ENCODE peak calls at places on chromosomes 16 and 17, in five cellular contexts. X is naive thymus-derived CD4-positive, alpha-beta T cell; A is HCT116; U is CD4-positive, CD25-positive, alpha-beta regulatory T cell; B is CD8-positive, alpha-beta T cell. T is an unnamed sample.

GRCh38 chr17:65914784-65915342 is 277.1 kb downstream of the CEP112 start:
- DNase-seq in X (no peak), A (no peak), U (no peak), B (no peak), T (no peak)

GRCh38 chr17:81956607-81957589 is 4.1 kb downstream of the NOTUM start:
- DNase-seq in X (no peak), A (no peak), U (no peak), B (no peak), T (no peak)

GRCh38 chr16:19898924-19899604 is 14.4 kb upstream of the GPRC5B start:
- DNase-seq in X (peak; percentile 17), A (peak; percentile 57), U (no peak), B (no peak), T (no peak)

GRCh38 chr16:67055712-67056487 is 27.0 kb downstream of the CBFB start:
- DNase-seq in X (no peak), A (no peak), U (no peak), B (no peak), T (no peak)

GRCh38 chr17:5870231-5870953 is 199.8 kb upstream of the WSCD1 start:
- DNase-seq in X (no peak), A (no peak), U (no peak), B (no peak), T (no peak)

GRCh38 chr16:65422934-65423333 is 301.1 kb upstream of the CDH11 start:
- DNase-seq in X (no peak), A (no peak), U (no peak), B (no peak), T (no peak)

GRCh38 chr17:1422907-1423306 is 22.9 kb upstream of the YWHAE start:
- DNase-seq in X (no peak), A (no peak), U (no peak), B (no peak), T (no peak)

GRCh38 chr16:78005881-78006280 is 16.5 kb upstream of the CLEC3A start:
- DNase-seq in X (no peak), A (peak; percentile 16), U (no peak), B (no peak), T (no peak)

GRCh38 chr17:82865274-82865673 is 25.5 kb upstream of the ZNF750 start:
- DNase-seq in X (no peak), A (no peak), U (no peak), B (no peak), T (no peak)

GRCh38 chr17:63881935-63882601 is at the start of gene GH2:
- DNase-seq in X (peak; percentile 59), A (peak; percentile 56), U (peak; percentile 51), B (peak; percentile 49), T (no peak)

GRCh38 chr16:2898831-2899563 is 12.7 kb upstream of the FLYWCH1 start:
- DNase-seq in X (no peak), A (no peak), U (no peak), B (no peak), T (no peak)

GRCh38 chr17:39082482-39082881 is 69.0 kb downstream of the PLXDC1 start:
- DNase-seq in X (no peak), A (no peak), U (no peak), B (no peak), T (no peak)

GRCh38 chr17:2837147-2837561 is 40.9 kb downstream of the RAP1GAP2 start:
- DNase-seq in X (peak; percentile 38), A (no peak), U (peak; percentile 58), B (peak; percentile 12), T (no peak)

GRCh38 chr17:18257747-18258355 is 687 bp downstream of the FLII start:
- DNase-seq in X (peak; percentile 35), A (no peak), U (peak; percentile 45), B (peak; percentile 27), T (peak; percentile 87)

GRCh38 chr17:10352866-10353265 is 19.9 kb downstream of the MYH13 start:
- DNase-seq in X (no peak), A (no peak), U (no peak), B (no peak), T (no peak)

GRCh38 chr17:68290268-68290954 is 516 bp downstream of the SLC16A6 start:
- DNase-seq in X (peak; percentile 73), A (no peak), U (peak; percentile 61), B (peak; percentile 52), T (peak; percentile 71)

GRCh38 chr17:835263-835662 is 53.1 kb downstream of the MRM3 start:
- DNase-seq in X (no peak), A (no peak), U (no peak), B (no peak), T (no peak)

GRCh38 chr17:79272666-79273219 is 198.1 kb downstream of the ENGASE start:
- DNase-seq in X (no peak), A (peak; percentile 31), U (no peak), B (no peak), T (no peak)

GRCh38 chr17:77926967-77927366 is 31.5 kb upstream of the TNRC6C start:
- DNase-seq in X (no peak), A (no peak), U (no peak), B (no peak), T (no peak)

GRCh38 chr17:71959129-71959528 is 161.7 kb upstream of the SOX9 start:
- DNase-seq in X (no peak), A (peak; percentile 49), U (no peak), B (no peak), T (no peak)

GRCh38 chr16:46789075-46789474 is 40.9 kb upstream of the MYLK3 start:
- DNase-seq in X (no peak), A (no peak), U (no peak), B (no peak), T (no peak)

GRCh38 chr17:16908282-16908681 is 63.6 kb downstream of the TNFRSF13B start:
- DNase-seq in X (no peak), A (no peak), U (no peak), B (no peak), T (no peak)

GRCh38 chr17:31488264-31488981 is 96.9 kb downstream of the RAB11FIP4 start:
- DNase-seq in X (no peak), A (no peak), U (peak; percentile 34), B (no peak), T (peak; percentile 74)

GRCh38 chr17:80397686-80398085 is 17.3 kb upstream of the ENDOV start:
- DNase-seq in X (no peak), A (no peak), U (no peak), B (no peak), T (no peak)

GRCh38 chr17:63542942-63543821 is 7.1 kb upstream of the DCAF7 start:
- DNase-seq in X (no peak), A (no peak), U (no peak), B (no peak), T (no peak)

GRCh38 chr16:48378836-48379235 is 6.4 kb downstream of the SIAH1 start:
- DNase-seq in X (no peak), A (no peak), U (no peak), B (no peak), T (no peak)

GRCh38 chr16:79003026-79003617 is 597.4 kb downstream of the MAF start:
- DNase-seq in X (no peak), A (no peak), U (no peak), B (no peak), T (no peak)

GRCh38 chr17:79065105-79065670 is 9.4 kb upstream of the ENGASE start:
- DNase-seq in X (peak; percentile 64), A (peak; percentile 52), U (peak; percentile 65), B (peak; percentile 36), T (no peak)

GRCh38 chr16:50251375-50252081 is 14.8 kb upstream of the ADCY7 start:
- DNase-seq in X (no peak), A (no peak), U (no peak), B (no peak), T (no peak)

GRCh38 chr17:40563371-40564052 is 1.8 kb downstream of the CCR7 start:
- DNase-seq in X (peak; percentile 36), A (no peak), U (no peak), B (no peak), T (no peak)
- H3K4me1 ChIP-seq in X (peaks cover 39% of the 10 kb centered on the region), A (peaks cover 10% of the 10 kb centered on the region), U (peaks cover 85% of the 10 kb centered on the region), B (peaks cover 40% of the 10 kb centered on the region), T (peaks cover 38% of the 10 kb centered on the region)

GRCh38 chr17:55731586-55732250 is 9.1 kb upstream of the TMEM100 start:
- DNase-seq in X (no peak), A (no peak), U (no peak), B (no peak), T (no peak)

GRCh38 chr17:55730808-55731207 is 8.1 kb upstream of the TMEM100 start:
- DNase-seq in X (no peak), A (no peak), U (no peak), B (no peak), T (no peak)

GRCh38 chr17:55728833-55729232 is 6.2 kb upstream of the TMEM100 start:
- DNase-seq in X (no peak), A (no peak), U (no peak), B (no peak), T (no peak)

GRCh38 chr17:55729484-55729883 is 6.8 kb upstream of the TMEM100 start:
- DNase-seq in X (no peak), A (no peak), U (no peak), B (no peak), T (no peak)

GRCh38 chr17:55730380-55730779 is 7.7 kb upstream of the TMEM100 start:
- DNase-seq in X (no peak), A (no peak), U (no peak), B (no peak), T (no peak)
- H3K27ac ChIP-seq in X (no peak overlapping the region), A (no peak overlapping the region), U (no peak overlapping the region), B (no peak overlapping the region), T (peak overlapping the region; percentile 87)

GRCh38 chr16:70252355-70252988 is 732 bp upstream of the EXOSC6 start:
- DNase-seq in X (no peak), A (no peak), U (no peak), B (no peak), T (no peak)
- H3K27me3 ChIP-seq in X (no peaks in the 10 kb centered on the region), A (no peaks in the 10 kb centered on the region), U (no peaks in the 10 kb centered on the region), B (no peaks in the 10 kb centered on the region), T (no peaks in the 10 kb centered on the region)

GRCh38 chr17:61478790-61479492 is 26.7 kb downstream of the TBX4 start:
- DNase-seq in X (no peak), A (no peak), U (no peak), B (no peak), T (peak; percentile 20)

GRCh38 chr17:61479493-61480413 is 27.5 kb downstream of the TBX4 start:
- DNase-seq in X (no peak), A (no peak), U (no peak), B (no peak), T (peak; percentile 30)

GRCh38 chr17:61476476-61477203 is 24.4 kb downstream of the TBX4 start:
- DNase-seq in X (no peak), A (no peak), U (no peak), B (no peak), T (no peak)

GRCh38 chr17:61477204-61477834 is 25.1 kb downstream of the TBX4 start:
- DNase-seq in X (no peak), A (no peak), U (no peak), B (no peak), T (peak; percentile 39)

DNA sequence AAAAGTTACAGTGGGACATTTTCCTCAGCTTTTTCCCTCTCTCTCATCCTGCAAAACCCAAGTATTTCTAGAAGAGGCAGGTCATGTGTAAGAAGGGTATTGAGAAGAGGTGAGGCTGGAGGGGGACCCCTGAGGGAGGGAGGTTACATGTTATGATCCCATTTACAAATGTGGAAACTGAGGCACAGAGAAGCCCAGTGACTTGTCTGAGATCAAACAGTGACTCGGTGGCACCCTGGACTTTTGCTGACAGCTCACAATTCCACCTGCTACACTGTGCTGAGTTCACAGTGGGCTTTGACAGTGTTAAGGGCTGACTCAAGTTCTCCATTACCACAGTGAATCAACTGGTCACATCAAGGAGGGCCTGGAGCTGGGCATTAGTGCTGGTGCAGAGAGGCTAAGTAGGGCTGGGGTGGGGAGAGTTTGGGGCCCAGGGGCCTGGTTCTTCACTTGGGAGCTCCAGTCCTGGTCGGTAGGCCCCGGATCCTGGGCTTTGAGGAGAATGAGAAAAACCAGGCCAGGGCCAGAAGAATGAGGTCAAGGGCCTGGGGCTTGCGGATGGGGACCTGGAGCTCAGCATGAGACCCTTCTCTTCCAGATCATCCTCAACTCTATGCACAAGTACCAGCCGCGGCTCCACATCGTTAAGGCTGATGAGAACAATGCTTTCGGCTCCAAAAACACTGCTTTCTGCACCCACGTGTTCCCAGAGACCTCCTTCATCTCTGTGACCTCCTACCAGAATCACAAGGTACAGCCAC is 26.0 kb downstream of the TBX4 start:
- DNase-seq in X (no peak), A (no peak), U (no peak), B (no peak), T (peak; percentile 22)
- H3K4me1 ChIP-seq in X (no peaks in the 10 kb centered on the region), A (no peaks in the 10 kb centered on the region), U (no peaks in the 10 kb centered on the region), B (no peaks in the 10 kb centered on the region), T (peaks cover 2% of the 10 kb centered on the region)